ENCODE peak calls at places on chromosomes 3 and 15, in four cellular contexts. H, Q, Z and I are unnamed samples.
A peak's percentile ranks its signal among the peaks of the same experiment; 100 is the strongest.

GRCh38 chr15:96273317-96274086 is 57.0 kb upstream of the NR2F2 start:
- DNase-seq in H (peak; percentile 92), Q (peak; percentile 51), Z (peak; percentile 95), I (peak; percentile 100)

GRCh38 chr3:115146032-115146417 is 1.1 kb downstream of the ZBTB20 start:
- DNase-seq in H (peak; percentile 77), Q (peak; percentile 75), Z (peak; percentile 33), I (peak; percentile 39)

GRCh38 chr3:115624029-115624645 is 827 bp downstream of the GAP43 start:
- DNase-seq in H (no peak), Q (no peak), Z (no peak), I (no peak)

GRCh38 chr15:57665939-57666338 is 40.6 kb upstream of the POLR2M start:
- DNase-seq in H (no peak), Q (no peak), Z (no peak), I (no peak)

GRCh38 chr15:57610130-57610529 is 18.4 kb downstream of the MYZAP start:
- DNase-seq in H (peak; percentile 62), Q (peak; percentile 89), Z (no peak), I (peak; percentile 33)

GRCh38 chr3:196985954-196986885 is 17.6 kb upstream of the PIGZ start:
- DNase-seq in H (peak; percentile 23), Q (no peak), Z (no peak), I (no peak)

GRCh38 chr15:64476550-64476949 is 16.2 kb downstream of the ZNF609 start:
- DNase-seq in H (no peak), Q (no peak), Z (no peak), I (no peak)

GRCh38 chr3:88003115-88003755 is 55.6 kb downstream of the CGGBP1 start:
- DNase-seq in H (peak; percentile 77), Q (peak; percentile 61), Z (peak; percentile 8), I (no peak)

GRCh38 chr3:126339466-126339865 is 17.7 kb downstream of the KLF15 start:
- DNase-seq in H (no peak), Q (no peak), Z (no peak), I (no peak)

GRCh38 chr15:70093070-70093469 is 4.6 kb downstream of the TLE3 start:
- DNase-seq in H (peak; percentile 66), Q (no peak), Z (no peak), I (no peak)
- H3K4me3 ChIP-seq in H (peak overlapping the region; percentile 34), Q (no peak overlapping the region), Z (peak overlapping the region; percentile 22), I (no peak overlapping the region)

GRCh38 chr3:4985330-4986174 is 6.3 kb downstream of the BHLHE40 start:
- DNase-seq in H (peak; percentile 78), Q (peak; percentile 56), Z (no peak), I (peak; percentile 49)
- H3K4me3 ChIP-seq in H (no peak overlapping the region), Q (no peak overlapping the region), Z (no peak overlapping the region), I (no peak overlapping the region)

GRCh38 chr3:30605706-30606300 is 598 bp upstream of the TGFBR2 start:
- DNase-seq in H (no peak), Q (peak; percentile 16), Z (no peak), I (no peak)

GRCh38 chr3:30602946-30603345 is 3.5 kb upstream of the TGFBR2 start:
- DNase-seq in H (no peak), Q (no peak), Z (no peak), I (no peak)

GRCh38 chr3:30605005-30605404 is 1.4 kb upstream of the TGFBR2 start:
- DNase-seq in H (no peak), Q (no peak), Z (no peak), I (no peak)

GRCh38 chr3:30604091-30604490 is 2.3 kb upstream of the TGFBR2 start:
- DNase-seq in H (peak; percentile 76), Q (no peak), Z (no peak), I (no peak)

GRCh38 chr3:30604566-30604965 is 1.8 kb upstream of the TGFBR2 start:
- DNase-seq in H (no peak), Q (no peak), Z (no peak), I (no peak)
- H3K4me3 ChIP-seq in H (no peak overlapping the region), Q (no peak overlapping the region), Z (no peak overlapping the region), I (no peak overlapping the region)

GRCh38 chr15:70493376-70493775 is 270.0 kb downstream of the UACA start:
- DNase-seq in H (no peak), Q (no peak), Z (no peak), I (no peak)
- H3K4me3 ChIP-seq in H (no peak overlapping the region), Q (no peak overlapping the region), Z (no peak overlapping the region), I (no peak overlapping the region)

DNA sequence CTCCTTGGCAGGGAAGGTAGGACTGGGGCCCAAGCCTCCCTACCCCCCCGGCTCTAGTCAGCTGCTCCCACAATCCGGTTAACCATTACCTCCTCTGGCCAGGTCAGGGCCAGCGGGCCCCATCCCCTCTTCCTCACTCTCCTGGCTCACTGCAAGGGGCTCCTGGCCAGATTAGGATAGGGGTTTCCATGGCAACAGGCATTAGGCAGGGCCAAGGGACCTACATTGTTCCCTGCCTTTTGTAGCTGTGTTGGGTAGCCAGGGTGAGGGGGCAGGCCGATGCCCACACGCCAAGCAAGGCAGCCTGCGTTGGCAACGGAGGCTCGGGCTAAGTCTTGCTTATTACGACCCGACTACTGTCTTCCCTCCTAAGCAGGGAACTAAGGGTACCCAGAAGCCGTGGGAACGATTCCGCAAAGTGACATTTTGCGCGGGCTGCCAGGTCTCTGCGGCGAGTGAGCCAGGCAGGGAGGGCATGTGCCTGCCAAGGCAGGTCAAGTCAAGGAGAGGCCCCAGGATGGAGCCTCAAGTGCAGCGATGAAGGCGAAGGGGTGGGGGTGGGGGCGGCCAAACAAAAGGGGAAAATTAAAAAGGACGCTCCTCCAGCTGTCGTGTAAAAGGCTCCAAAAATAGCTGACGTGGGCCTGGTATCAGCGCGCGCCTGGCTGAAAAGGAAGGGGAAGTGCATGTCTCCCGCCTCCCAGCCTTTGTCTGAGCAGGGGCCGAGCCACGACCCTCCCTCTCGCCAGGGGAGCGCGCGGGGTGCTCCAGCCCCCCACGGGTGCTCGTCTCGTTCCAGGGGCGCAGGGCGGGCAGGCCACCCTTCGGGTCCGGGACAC is 919 bp downstream of the IDH2 start:
- DNase-seq in H (no peak), Q (peak; percentile 58), Z (no peak), I (no peak)
- H3K4me3 ChIP-seq in H (peak overlapping the region; percentile 59), Q (peak overlapping the region; percentile 92), Z (peak overlapping the region; percentile 73), I (peak overlapping the region; percentile 73)

DNA sequence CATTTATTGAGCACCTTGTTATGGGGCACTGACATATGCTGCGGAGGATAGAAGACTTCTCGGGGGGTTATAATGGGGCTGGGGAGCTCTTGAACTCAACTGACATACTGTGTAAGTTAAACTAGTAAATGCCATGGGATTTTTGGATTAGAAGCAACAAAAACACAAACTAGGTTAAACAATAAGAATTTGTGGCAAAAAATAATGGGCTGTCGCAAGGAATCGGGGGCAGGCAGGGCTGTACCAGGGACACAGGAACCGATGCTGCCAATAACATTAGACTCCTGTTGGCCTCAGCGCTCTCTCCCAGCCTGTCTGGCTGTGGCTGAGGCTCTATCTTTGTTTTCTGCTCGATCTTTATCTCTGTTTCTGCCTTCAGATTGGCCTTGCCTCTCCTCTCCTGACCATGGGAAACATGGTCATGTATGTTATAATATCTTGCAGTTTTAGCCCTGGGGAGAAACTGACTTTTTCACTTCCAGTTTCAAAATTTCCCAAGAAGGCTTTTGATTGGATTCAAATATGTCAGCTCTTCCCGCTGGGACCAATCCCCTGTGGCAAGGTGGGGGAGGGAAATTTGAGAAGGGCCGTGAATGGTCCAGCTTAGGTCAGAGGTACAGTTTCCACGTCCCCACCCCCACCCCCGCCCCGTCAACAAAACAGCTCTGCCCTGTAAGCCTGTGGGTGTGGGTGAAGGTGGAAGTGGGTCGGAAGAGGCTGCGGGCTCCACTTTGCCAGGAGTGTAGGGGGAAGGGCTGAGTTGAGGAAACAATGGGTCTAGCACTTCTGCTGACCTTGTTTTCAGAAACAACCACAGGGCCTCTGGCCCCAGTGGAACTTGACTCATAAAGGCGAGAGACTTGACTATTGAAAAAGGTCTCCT is 161.0 kb upstream of the TBL1XR1 start:
- DNase-seq in H (peak; percentile 91), Q (peak; percentile 73), Z (no peak), I (no peak)
- H3K4me3 ChIP-seq in H (peak overlapping the region; percentile 8), Q (no peak overlapping the region), Z (no peak overlapping the region), I (no peak overlapping the region)

DNA sequence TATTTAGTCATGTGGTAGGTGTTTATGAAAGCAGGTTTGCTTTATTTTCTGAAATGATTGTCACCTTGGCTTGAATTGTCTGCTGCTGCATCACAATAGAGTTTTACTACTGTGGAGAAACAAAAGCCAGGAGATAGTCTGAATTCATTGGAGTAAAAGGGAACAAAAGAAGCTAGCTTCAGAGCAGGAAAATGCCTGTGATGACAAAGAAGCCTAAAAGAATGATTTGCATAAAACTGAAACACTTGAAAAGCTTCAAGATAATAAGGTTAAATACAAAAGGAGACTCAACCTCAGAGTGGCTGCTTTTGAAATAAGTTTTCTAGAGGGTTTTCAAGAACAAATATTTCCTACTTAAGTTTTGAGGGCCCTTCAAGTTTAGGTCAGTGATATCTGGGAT is 138.3 kb downstream of the PTPRG start:
- DNase-seq in H (no peak), Q (no peak), Z (no peak), I (no peak)
- H3K4me3 ChIP-seq in H (no peak overlapping the region), Q (no peak overlapping the region), Z (no peak overlapping the region), I (no peak overlapping the region)

GRCh38 chr3:171489348-171489747 is 29.1 kb upstream of the TNIK start:
- DNase-seq in H (no peak), Q (no peak), Z (no peak), I (no peak)

GRCh38 chr3:171490901-171491300 is 30.7 kb upstream of the TNIK start:
- DNase-seq in H (no peak), Q (no peak), Z (no peak), I (no peak)

GRCh38 chr3:171494457-171495109 is 34.4 kb upstream of the TNIK start:
- DNase-seq in H (no peak), Q (no peak), Z (no peak), I (no peak)

GRCh38 chr3:171488479-171488878 is 28.3 kb upstream of the TNIK start:
- DNase-seq in H (no peak), Q (no peak), Z (no peak), I (no peak)

GRCh38 chr3:171491412-171491811 is 31.2 kb upstream of the TNIK start:
- DNase-seq in H (no peak), Q (no peak), Z (no peak), I (no peak)
- H3K4me3 ChIP-seq in H (no peak overlapping the region), Q (no peak overlapping the region), Z (no peak overlapping the region), I (no peak overlapping the region)

DNA sequence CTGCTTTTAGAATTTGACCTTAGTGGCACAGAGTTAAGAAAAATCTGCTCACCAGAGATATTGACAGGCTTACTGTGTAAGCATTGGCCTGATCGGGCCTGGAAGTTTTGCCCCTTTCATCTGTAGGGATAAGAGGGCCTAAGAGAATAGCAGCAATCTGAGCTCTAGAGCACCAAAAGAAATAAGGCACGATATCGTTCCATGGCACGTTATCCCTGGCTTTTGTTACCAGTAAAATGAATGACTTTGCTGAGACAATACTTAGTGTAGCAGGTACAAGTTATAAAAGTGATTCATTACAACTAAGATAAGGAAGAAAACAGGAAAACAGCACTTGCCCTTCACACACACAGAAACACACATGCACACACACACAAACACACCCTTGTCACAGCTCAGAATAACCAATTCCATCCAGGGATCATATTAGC is 5.0 kb downstream of the THBS1 start:
- DNase-seq in H (no peak), Q (no peak), Z (no peak), I (no peak)
- H3K4me3 ChIP-seq in H (peak overlapping the region; percentile 4), Q (no peak overlapping the region), Z (peak overlapping the region; percentile 99), I (no peak overlapping the region)

GRCh38 chr15:69298354-69298696 is 387 bp upstream of the PAQR5 start:
- DNase-seq in H (no peak), Q (no peak), Z (no peak), I (no peak)
- H3K4me3 ChIP-seq in H (peak overlapping the region; percentile 40), Q (no peak overlapping the region), Z (peak overlapping the region; percentile 60), I (peak overlapping the region; percentile 52)